ENCODE peak calls at places on chromosomes 2 and 18, in four cellular contexts. Z is fibroblast of gingiva, B is AML-193, E is GM13977. M is an unnamed sample.

GRCh38 chr18:23943903-23944624 is 70.5 kb upstream of the TTC39C start:
- DNase-seq in Z (peak; percentile 79), B (no peak), E (no peak), M (no peak)

GRCh38 chr2:18585526-18585925 is 3.8 kb downstream of the NT5C1B start:
- DNase-seq in E (no peak), Z (no peak), B (no peak), M (no peak)

GRCh38 chr18:14916181-14916580 is 168.2 kb downstream of the ANKRD30B start:
- DNase-seq in E (no peak), Z (no peak), B (no peak), M (no peak)

GRCh38 chr2:63486861-63487290 is 101.4 kb downstream of the WDPCP start:
- DNase-seq in Z (no peak), B (no peak), E (peak; percentile 9), M (no peak)

GRCh38 chr2:203893386-203893785 is 25.8 kb downstream of the CTLA4 start:
- DNase-seq in Z (peak; percentile 27), B (no peak), E (no peak), M (no peak)

GRCh38 chr2:26395394-26395793 is 6.3 kb upstream of the DRC1 start:
- DNase-seq in Z (no peak), B (no peak), E (no peak), M (no peak)

GRCh38 chr2:180670302-180671003 is 310.0 kb upstream of the UBE2E3 start:
- DNase-seq in B (no peak), E (no peak), Z (no peak), M (no peak)

GRCh38 chr2:101238930-101239759 is 13.5 kb upstream of the CNOT11 start:
- DNase-seq in Z (no peak), E (no peak), B (no peak), M (no peak)

GRCh38 chr2:124112966-124113365 is 87.9 kb downstream of the CNTNAP5 start:
- DNase-seq in B (no peak), E (no peak), Z (no peak), M (no peak)

GRCh38 chr2:128980475-128980874 is 661.8 kb upstream of the HS6ST1 start:
- DNase-seq in B (no peak), Z (no peak), E (no peak), M (no peak)

GRCh38 chr2:169637620-169638019 is 53.5 kb downstream of the PPIG start:
- DNase-seq in Z (peak; percentile 91), E (no peak), B (no peak), M (no peak)

GRCh38 chr2:229520582-229521221 is 193.7 kb downstream of the DNER start:
- DNase-seq in Z (no peak), E (no peak), B (no peak), M (no peak)

GRCh38 chr2:119208791-119209203 is 14.8 kb upstream of the STEAP3 start:
- DNase-seq in B (no peak), Z (no peak), E (no peak), M (no peak)

GRCh38 chr18:9707381-9708056 is 582 bp upstream of the RAB31 start:
- DNase-seq in B (peak; percentile 32), Z (peak; percentile 37), E (no peak), M (no peak)

GRCh38 chr2:85761512-85761944 is 7.7 kb downstream of the ATOH8 start:
- DNase-seq in E (no peak), Z (no peak), B (no peak), M (no peak)

GRCh38 chr2:219713110-219713509 is 85.7 kb downstream of the SLC4A3 start:
- DNase-seq in Z (no peak), E (peak; percentile 26), B (peak; percentile 6), M (no peak)